ENCODE peak calls at places on chromosome 21, in four cellular contexts. R is transverse colon, J is brain pericyte, S is nephron progenitor cell. Z is an unnamed sample.

GRCh38 chr21:44957047-44957831 is 17.4 kb downstream of the SLX9 start:
- DNase-seq in S (no peak), R (no peak), J (no peak), Z (no peak)

GRCh38 chr21:41816583-41817165 is 49.8 kb upstream of the RIPK4 start:
- DNase-seq in J (no peak), S (peak), R (peak), Z (peak)

GRCh38 chr21:28769683-28770082 is 223.0 kb downstream of the LTN1 start:
- DNase-seq in S (no peak), J (no peak), R (no peak), Z (no peak)

GRCh38 chr21:14070968-14071367 is 139.8 kb downstream of the LIPI start:
- DNase-seq in S (no peak), J (no peak), R (no peak), Z (no peak)

GRCh38 chr21:44010429-44010828 is 1.7 kb upstream of the TRAPPC10 start:
- DNase-seq in J (peak), R (no peak), S (peak), Z (no peak)

GRCh38 chr21:44791246-44791645 is 10.4 kb downstream of the UBE2G2 start:
- DNase-seq in R (no peak), S (no peak), J (no peak), Z (no peak)

GRCh38 chr21:33229776-33230517 is at the start of gene IFNAR2:
- DNase-seq in R (peak), S (peak), J (no peak), Z (peak)

GRCh38 chr21:35095859-35096291 is 46.8 kb upstream of the RUNX1 start:
- DNase-seq in S (no peak), J (no peak), R (no peak), Z (no peak)

GRCh38 chr21:44932366-44933181 is 7.3 kb upstream of the SLX9 start:
- DNase-seq in J (no peak), S (peak), R (peak), Z (no peak)

GRCh38 chr21:29145837-29146453 is 15.5 kb downstream of the MAP3K7CL start:
- DNase-seq in S (no peak), J (no peak), R (no peak), Z (no peak)

GRCh38 chr21:35351434-35351833 is 302.3 kb upstream of the RUNX1 start:
- DNase-seq in J (no peak), R (no peak), S (no peak), Z (no peak)

GRCh38 chr21:44436111-44436611 is 19.1 kb upstream of the LRRC3 start:
- DNase-seq in S (no peak), R (peak), J (no peak), Z (no peak)

GRCh38 chr21:38083534-38083933 is 167.3 kb upstream of the KCNJ6 start:
- DNase-seq in J (no peak), S (no peak), R (no peak), Z (no peak)

GRCh38 chr21:46129846-46130651 is 25.3 kb downstream of the FTCD start:
- DNase-seq in S (no peak), R (no peak), J (no peak), Z (no peak)

GRCh38 chr21:21200103-21200938 is 202.1 kb downstream of the NCAM2 start:
- DNase-seq in S (no peak), R (peak), J (peak), Z (peak)

GRCh38 chr21:45450741-45451740 is 46.1 kb downstream of the COL18A1 start:
- DNase-seq in R (no peak), J (peak), S (no peak), Z (no peak)

GRCh38 chr21:22881131-22881530 is 1882.9 kb downstream of the NCAM2 start:
- DNase-seq in R (no peak), J (no peak), S (no peak), Z (no peak)

GRCh38 chr21:39976805-39977204 is 109.6 kb downstream of the PCP4 start:
- DNase-seq in R (no peak), J (no peak), S (no peak), Z (no peak)

GRCh38 chr21:39434950-39435349 is 10.6 kb downstream of the LCA5L start:
- DNase-seq in R (no peak), S (no peak), J (no peak), Z (no peak)

GRCh38 chr21:29376556-29376955 is 77.8 kb downstream of the BACH1 start:
- DNase-seq in S (peak), J (no peak), R (peak), Z (peak)

GRCh38 chr21:44618909-44619308 is 7.0 kb downstream of the KRTAP10-8 start:
- DNase-seq in R (no peak), J (no peak), S (no peak), Z (no peak)

GRCh38 chr21:46058339-46059145 is 39.4 kb upstream of the COL6A2 start:
- DNase-seq in S (no peak), J (no peak), R (no peak), Z (no peak)

GRCh38 chr21:35127851-35128250 is 78.7 kb upstream of the RUNX1 start:
- DNase-seq in R (no peak), J (no peak), S (no peak), Z (no peak)

GRCh38 chr21:46080171-46081021 is 17.5 kb upstream of the COL6A2 start:
- DNase-seq in J (no peak), R (no peak), S (no peak), Z (no peak)

GRCh38 chr21:45060089-45060488 is 14.3 kb upstream of the ADARB1 start:
- DNase-seq in R (no peak), J (no peak), S (no peak), Z (no peak)

Z was measured in left colon.